ENCODE peak calls at places on chromosomes 11 and 22, in four cellular contexts. T, L, O and Z are unnamed samples. For H3K4me1, the result is how much of the 10 kb centered on the place peaks cover.

GRCh38 chr22:42313204-42313603 is 42.8 kb upstream of the TCF20 start:
- DNase-seq in O (no peak), L (no peak), T (no peak), Z (no peak)

GRCh38 chr11:97909544-97910394 is 1111.0 kb upstream of the CNTN5 start:
- DNase-seq in O (no peak), L (no peak), T (no peak), Z (no peak)

GRCh38 chr22:48258841-48259240 is 1496.4 kb downstream of the TBC1D22A start:
- DNase-seq in T (no peak), O (no peak), L (no peak), Z (no peak)

GRCh38 chr22:46547883-46548244 is 10.4 kb upstream of the CELSR1 start:
- DNase-seq in L (peak), T (no peak), O (peak), Z (no peak)

GRCh38 chr22:37967637-37968451 is 14.3 kb downstream of the POLR2F start:
- DNase-seq in L (no peak), T (no peak), O (no peak), Z (no peak)

GRCh38 chr11:64353101-64353738 is 5.7 kb upstream of the RPS6KA4 start:
- DNase-seq in O (no peak), L (no peak), T (no peak), Z (peak)

GRCh38 chr22:47102648-47103047 is 340.2 kb downstream of the TBC1D22A start:
- DNase-seq in T (no peak), O (no peak), L (no peak), Z (no peak)

GRCh38 chr22:47629273-47629711 is 866.8 kb downstream of the TBC1D22A start:
- DNase-seq in T (no peak), L (no peak), O (no peak), Z (no peak)

GRCh38 chr11:95913830-95914229 is 10.1 kb downstream of the MTMR2 start:
- DNase-seq in L (no peak), T (no peak), O (no peak), Z (no peak)

GRCh38 chr11:113249491-113249763 is 65.0 kb upstream of the TTC12 start:
- DNase-seq in L (no peak), T (no peak), O (no peak), Z (peak)
- TF ChIP-seq CTCF in L (no peak), T (no peak), O (peak), Z (peak)

GRCh38 chr22:33578752-33579151 is 341.5 kb downstream of the LARGE1 start:
- DNase-seq in T (no peak), L (no peak), O (no peak), Z (no peak)

GRCh38 chr22:33577862-33578411 is 342.3 kb downstream of the LARGE1 start:
- DNase-seq in T (peak), O (no peak), L (no peak), Z (no peak)

GRCh38 chr22:33576205-33576604 is 344.1 kb downstream of the LARGE1 start:
- DNase-seq in T (no peak), L (no peak), O (no peak), Z (no peak)

GRCh38 chr22:33573479-33573878 is 346.8 kb downstream of the LARGE1 start:
- DNase-seq in L (no peak), T (no peak), O (no peak), Z (no peak)

DNA sequence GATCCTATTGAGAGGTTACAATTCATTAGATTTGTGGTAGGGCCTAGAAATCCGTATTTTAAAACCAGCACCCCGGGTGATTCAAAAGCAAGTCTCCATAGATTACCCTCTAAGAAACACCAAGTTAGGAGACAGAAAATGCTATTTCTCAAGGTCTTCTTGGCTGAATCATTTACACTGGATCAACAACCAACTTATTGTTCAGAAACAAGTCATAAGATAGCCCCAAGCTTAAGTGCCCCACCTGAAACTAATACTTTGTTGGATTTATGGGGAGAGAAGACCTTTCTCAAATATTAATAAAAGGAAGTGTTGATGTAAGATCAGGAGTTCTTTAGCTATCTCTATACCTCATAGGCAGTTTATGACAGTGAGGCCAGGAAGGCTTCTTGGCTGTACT is 345.2 kb downstream of the LARGE1 start:
- DNase-seq in O (no peak), T (no peak), L (no peak), Z (no peak)
- H3K4me1 ChIP-seq in O (under half), T (under half), L (under half), Z (under half)

GRCh38 chr11:36451681-36452080 is 58.4 kb downstream of the TRAF6 start:
- DNase-seq in L (no peak), T (no peak), O (no peak), Z (no peak)
- H3K4me3 ChIP-seq in L (no peak), T (no peak), O (no peak), Z (no peak)

GRCh38 chr22:17891427-17892167 is 117.3 kb upstream of the BID start:
- DNase-seq in L (peak), T (no peak), O (peak), Z (peak)
- TF ChIP-seq CTCF in L (peak), T (no peak), O (peak), Z (peak)

GRCh38 chr22:45531944-45532631 is 29.4 kb downstream of the FBLN1 start:
- DNase-seq in O (no peak), T (no peak), L (no peak), Z (no peak)
- H3K4me1 ChIP-seq in O (under half), T (under half), L (under half), Z (under half)

GRCh38 chr11:119793335-119793984 is 64.5 kb upstream of the NECTIN1 start:
- DNase-seq in L (no peak), T (no peak), O (no peak), Z (no peak)

GRCh38 chr11:119796363-119797060 is 67.5 kb upstream of the NECTIN1 start:
- DNase-seq in L (no peak), T (no peak), O (no peak), Z (no peak)

GRCh38 chr11:119795231-119795630 is 66.2 kb upstream of the NECTIN1 start:
- DNase-seq in T (no peak), O (no peak), L (no peak), Z (no peak)

GRCh38 chr11:119794756-119795155 is 65.8 kb upstream of the NECTIN1 start:
- DNase-seq in L (no peak), T (no peak), O (no peak), Z (no peak)

DNA sequence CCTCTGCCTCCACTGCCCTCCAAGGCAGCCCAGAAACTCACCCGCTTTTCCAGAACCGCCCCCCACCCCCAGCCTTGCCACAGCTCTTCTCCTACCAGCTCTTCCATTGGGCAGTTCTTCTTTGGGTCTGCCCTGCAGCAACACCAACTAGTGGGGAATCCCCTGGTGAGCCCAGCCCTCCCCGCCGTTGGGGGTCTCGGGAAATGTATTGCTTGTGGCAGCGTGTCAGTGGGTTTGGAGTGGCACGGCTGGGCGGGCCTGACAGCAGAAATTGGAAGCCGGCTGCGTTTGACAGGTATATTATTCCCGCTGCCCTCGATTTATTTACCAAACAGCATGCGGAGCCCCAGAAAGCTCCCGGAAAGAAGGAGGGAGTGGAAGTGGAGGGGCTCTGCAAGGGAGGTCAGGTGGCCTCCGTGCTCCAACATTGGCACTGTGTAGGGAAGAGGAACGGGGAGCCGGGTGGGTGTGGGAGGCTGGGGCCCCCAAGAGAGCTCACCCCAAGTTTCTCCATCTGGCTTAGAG is 65.2 kb upstream of the NECTIN1 start:
- DNase-seq in O (no peak), L (no peak), T (no peak), Z (no peak)
- H3K4me3 ChIP-seq in O (no peak), L (no peak), T (no peak), Z (no peak)

GRCh38 chr11:44950625-44951472 is at the start of gene TP53I11:
- DNase-seq in O (peak), L (peak), T (peak), Z (peak)
- TF ChIP-seq CTCF in O (peak), L (peak), T (peak), Z (peak)

DNA sequence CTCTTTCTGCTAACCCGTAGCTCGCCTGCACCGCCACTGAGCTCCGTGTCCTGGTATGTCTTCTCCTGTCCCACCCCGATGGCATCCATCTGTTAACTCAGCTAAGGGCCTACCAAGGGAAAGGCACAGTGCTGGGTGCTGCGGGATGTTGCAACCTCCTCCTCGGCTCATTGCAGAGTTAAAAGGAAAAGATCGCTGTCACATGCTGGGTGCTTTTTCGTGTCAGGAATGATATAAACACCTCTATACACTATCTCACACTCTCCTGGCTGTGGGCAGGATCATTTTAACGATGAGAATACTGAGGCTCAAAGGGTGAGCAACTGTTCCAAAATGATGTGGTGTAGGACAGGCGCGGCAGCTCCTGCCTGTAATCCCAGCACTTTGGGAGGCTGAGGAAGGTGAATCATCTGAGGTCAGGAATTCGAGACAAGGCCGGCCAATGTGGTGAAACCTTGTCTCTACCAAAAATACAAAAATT is 10.1 kb downstream of the TXN2 start:
- DNase-seq in L (no peak), T (no peak), O (no peak), Z (no peak)
- H3K4me1 ChIP-seq in L (half or more), T (under half), O (half or more), Z (under half)

GRCh38 chr11:65900125-65900898 is at the start of gene FOSL1:
- DNase-seq in L (peak), O (peak), T (peak), Z (no peak)

GRCh38 chr11:65903068-65903481 is 2.9 kb upstream of the FOSL1 start:
- DNase-seq in T (no peak), O (no peak), L (no peak), Z (no peak)

GRCh38 chr11:65898656-65899355 is 1.4 kb downstream of the FOSL1 start:
- DNase-seq in T (no peak), O (no peak), L (no peak), Z (no peak)

GRCh38 chr11:65899356-65900124 is 648 bp downstream of the FOSL1 start:
- DNase-seq in O (peak), L (peak), T (no peak), Z (peak)

GRCh38 chr11:65900899-65901180 is 652 bp upstream of the FOSL1 start:
- DNase-seq in T (no peak), L (no peak), O (no peak), Z (no peak)
- H3K4me3 ChIP-seq in T (no peak), L (peak), O (peak), Z (no peak)

GRCh38 chr11:62591448-62592215 is at the start of gene TUT1:
- DNase-seq in T (peak), O (peak), L (peak), Z (peak)

GRCh38 chr11:62592989-62593421 is 1.7 kb upstream of the TUT1 start:
- DNase-seq in T (no peak), O (no peak), L (peak), Z (no peak)

GRCh38 chr11:62593434-62594044 is 2.2 kb upstream of the TUT1 start:
- DNase-seq in T (peak), L (peak), O (peak), Z (peak)

GRCh38 chr11:62592216-62592815 is 993 bp upstream of the TUT1 start:
- DNase-seq in O (no peak), T (no peak), L (no peak), Z (no peak)

DNA sequence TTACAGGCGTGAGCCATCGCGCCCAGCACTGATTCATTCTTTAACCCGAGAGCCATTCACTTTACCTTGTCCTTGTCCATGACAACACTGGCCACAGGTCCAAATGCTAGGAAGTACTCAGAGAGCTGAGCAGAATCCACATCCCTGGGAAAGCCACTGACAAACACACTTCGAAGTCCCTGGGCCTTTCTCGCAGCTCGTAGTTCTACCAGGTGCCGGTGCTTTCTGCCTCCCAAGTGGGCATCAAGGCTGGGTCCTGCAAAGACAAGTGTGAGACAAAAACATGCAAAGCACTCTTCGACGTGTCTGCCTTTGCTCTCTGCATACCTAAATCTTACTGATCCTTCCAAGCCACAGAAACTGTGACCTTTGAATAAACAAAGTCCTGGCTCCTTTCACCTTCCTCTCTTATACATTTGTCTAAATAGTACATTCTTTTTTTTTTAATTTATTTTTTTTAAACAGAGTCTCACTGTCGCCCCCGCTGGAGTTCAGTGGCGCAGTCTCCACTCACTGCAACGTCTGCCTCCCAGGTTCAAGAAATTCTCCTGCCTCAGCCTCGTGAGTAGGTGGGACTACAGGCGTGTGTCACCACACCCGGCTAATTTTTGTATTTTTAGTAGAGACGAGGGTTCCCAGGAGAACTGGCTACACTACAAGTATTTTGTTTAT is 2.2 kb downstream of the TUT1 start:
- DNase-seq in T (no peak), L (no peak), O (no peak), Z (no peak)
- TF ChIP-seq CTCF in T (no peak), L (no peak), O (no peak), Z (no peak)